ENCODE peak calls at places on chromosome 17, in eight cellular contexts. W is breast epithelium, U is HCT116, A is K562, B is H1, X is stomach, K is transverse colon, J is GM23338. M is an unnamed sample.

GRCh38 chr17:10172241-10172741 is 26.1 kb downstream of the GAS7 start:
- DNase-seq in W (no peak), B (no peak), A (no peak), U (no peak), K (no peak), X (no peak), J (no peak), M (no peak)

GRCh38 chr17:73211745-73212144 is 18.9 kb downstream of the COG1 start:
- DNase-seq in J (no peak), B (no peak), U (no peak), X (no peak), W (peak; percentile 16), A (no peak), K (no peak), M (no peak)

GRCh38 chr17:65978881-65979280 is 213.1 kb downstream of the CEP112 start:
- DNase-seq in X (no peak), K (no peak), A (no peak), U (no peak), J (no peak), W (no peak), B (no peak), M (no peak)

GRCh38 chr17:35257080-35257701 is 14.3 kb downstream of the SLFN5 start:
- DNase-seq in A (no peak), X (peak; percentile 89), W (peak; percentile 66), B (no peak), J (peak; percentile 6), U (peak; percentile 59), K (peak; percentile 59), M (peak; percentile 95)

GRCh38 chr17:36827056-36827455 is 110.2 kb upstream of the LHX1 start:
- DNase-seq in X (no peak), U (no peak), K (no peak), B (no peak), J (peak; percentile 51), W (no peak), A (no peak), M (no peak)

GRCh38 chr17:71202449-71202848 is 918.4 kb upstream of the SOX9 start:
- DNase-seq in X (no peak), B (no peak), A (no peak), J (no peak), K (no peak), U (no peak), W (no peak), M (no peak)

GRCh38 chr17:47967607-47968252 is 3.2 kb upstream of the CDK5RAP3 start:
- DNase-seq in W (no peak), B (no peak), A (no peak), J (no peak), X (peak; percentile 58), K (peak; percentile 60), U (peak; percentile 53), M (no peak)

GRCh38 chr17:82396601-82397435 is 21.3 kb upstream of the HEXD start:
- DNase-seq in B (no peak), X (no peak), A (no peak), U (no peak), J (no peak), K (no peak), W (no peak), M (no peak)

GRCh38 chr17:13113821-13114525 is 96.1 kb upstream of the ELAC2 start:
- DNase-seq in U (no peak), A (no peak), J (no peak), X (no peak), B (no peak), K (no peak), W (no peak), M (no peak)

GRCh38 chr17:48520631-48521045 is 10.2 kb downstream of the HOXB1 start:
- DNase-seq in U (no peak), X (no peak), K (no peak), B (no peak), W (no peak), A (no peak), J (peak; percentile 88), M (no peak)

GRCh38 chr17:2925011-2925410 is 128.8 kb downstream of the RAP1GAP2 start:
- DNase-seq in U (no peak), K (no peak), W (no peak), X (no peak), B (no peak), J (no peak), A (no peak), M (no peak)

GRCh38 chr17:31275126-31275525 is 21.9 kb downstream of the OMG start:
- DNase-seq in W (no peak), J (no peak), U (no peak), A (no peak), X (no peak), B (no peak), K (no peak), M (no peak)

GRCh38 chr17:79082311-79083190 is 7.9 kb downstream of the ENGASE start:
- DNase-seq in J (peak; percentile 78), W (no peak), K (peak; percentile 55), B (peak; percentile 91), A (peak; percentile 84), U (peak; percentile 22), X (peak; percentile 63), M (peak; percentile 30)

GRCh38 chr17:28982191-28982793 is 23.5 kb downstream of the SEZ6 start:
- DNase-seq in B (no peak), J (no peak), A (no peak), W (peak; percentile 28), K (peak; percentile 16), X (no peak), U (no peak), M (peak; percentile 75)
- TF ChIP-seq POLR2AphosphoS5 in B (no peak), J (no peak), A (no peak), W (peak; percentile 43), K (no peak), X (peak; percentile 42), U (no peak), M (peak; percentile 71)

DNA sequence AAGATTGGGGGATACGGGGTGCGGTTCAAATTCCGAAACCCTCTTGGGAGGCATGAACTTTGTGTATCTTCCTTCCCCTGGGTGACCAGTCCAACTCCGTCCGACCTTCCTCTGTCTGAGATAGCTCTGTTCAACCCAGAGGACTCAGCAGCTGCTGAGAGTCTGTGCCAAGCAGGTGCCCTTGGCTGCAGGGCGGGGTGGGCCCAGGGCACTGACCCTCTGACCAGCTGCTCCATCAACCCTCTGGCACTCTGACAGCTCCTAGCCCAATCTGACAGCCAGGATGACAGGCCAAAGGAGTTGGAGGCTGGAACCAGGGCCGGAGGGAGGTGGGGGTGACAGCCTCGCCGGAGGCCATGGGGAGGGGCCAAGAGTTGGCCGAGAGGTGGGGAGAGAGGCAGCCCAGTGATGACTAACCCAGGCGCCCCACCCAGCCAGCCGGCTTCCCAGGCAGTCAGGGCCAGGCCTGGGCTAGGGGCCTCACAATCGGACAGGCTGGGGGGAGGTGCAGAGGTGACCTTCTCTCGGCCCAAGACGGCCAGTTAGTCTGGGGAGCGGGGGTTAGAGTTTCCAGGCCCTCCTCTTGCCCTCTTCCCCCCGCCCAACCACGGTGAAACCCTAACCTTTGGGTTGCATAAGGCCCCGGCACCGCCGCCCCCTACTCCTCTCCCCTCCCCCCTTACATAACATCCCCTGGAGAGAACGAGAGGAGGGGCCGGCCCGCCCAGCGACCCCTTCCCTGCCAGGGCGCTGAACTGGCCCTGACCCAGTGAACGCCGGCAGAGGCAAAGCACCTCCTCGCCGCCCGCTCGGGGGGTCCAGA is 5.0 kb upstream of the TLCD2 start:
- DNase-seq in A (peak; percentile 64), X (peak; percentile 84), J (peak; percentile 74), U (peak; percentile 45), K (peak; percentile 91), W (peak; percentile 77), B (peak; percentile 67), M (peak; percentile 83)
- TF ChIP-seq POLR2AphosphoS5 in A (peak; percentile 52), X (peak; percentile 87), J (no peak), U (peak; percentile 45), K (peak; percentile 85), W (no peak), B (no peak), M (peak; percentile 89)

DNA sequence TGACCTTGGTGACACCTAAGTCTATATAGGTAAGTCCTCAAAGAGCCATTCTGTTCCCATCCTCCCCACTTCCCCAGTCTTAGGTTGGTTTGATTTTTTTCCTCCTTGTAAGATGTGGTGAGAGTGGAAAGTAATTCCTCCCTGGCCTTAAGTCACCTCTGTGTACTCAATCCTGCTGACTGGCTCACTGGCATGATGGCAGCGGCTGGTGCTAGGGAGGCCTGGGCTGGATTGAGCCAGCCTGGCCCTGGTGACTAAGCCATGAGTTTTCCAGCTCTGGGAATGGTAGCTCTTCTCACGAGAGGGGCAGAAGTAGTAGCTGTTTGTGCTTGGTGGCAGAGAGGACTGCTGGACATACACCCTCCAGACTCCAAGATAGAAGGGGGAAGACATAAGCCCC is 2.5 kb downstream of the ARL4D start:
- DNase-seq in J (no peak), B (no peak), X (peak; percentile 51), W (no peak), A (no peak), K (no peak), U (no peak), M (peak; percentile 27)
- TF ChIP-seq POLR2AphosphoS5 in J (no peak), B (no peak), X (peak; percentile 51), W (no peak), A (no peak), K (no peak), U (no peak), M (no peak)

GRCh38 chr17:77403854-77404253 is 263.1 kb downstream of the SEC14L1 start:
- DNase-seq in K (no peak), W (no peak), A (no peak), B (no peak), U (no peak), X (no peak), J (no peak), M (no peak)

GRCh38 chr17:77408284-77408683 is 267.5 kb downstream of the SEC14L1 start:
- DNase-seq in W (no peak), U (no peak), J (no peak), B (no peak), K (peak; percentile 37), A (no peak), X (no peak), M (no peak)

GRCh38 chr17:77407321-77408277 is 266.8 kb downstream of the SEC14L1 start:
- DNase-seq in J (no peak), X (no peak), W (no peak), B (no peak), U (no peak), K (peak; percentile 33), A (no peak), M (no peak)

GRCh38 chr17:77404812-77405581 is 264.2 kb downstream of the SEC14L1 start:
- DNase-seq in X (peak; percentile 56), W (no peak), K (peak; percentile 75), A (no peak), U (no peak), B (no peak), J (no peak), M (peak; percentile 82)

DNA sequence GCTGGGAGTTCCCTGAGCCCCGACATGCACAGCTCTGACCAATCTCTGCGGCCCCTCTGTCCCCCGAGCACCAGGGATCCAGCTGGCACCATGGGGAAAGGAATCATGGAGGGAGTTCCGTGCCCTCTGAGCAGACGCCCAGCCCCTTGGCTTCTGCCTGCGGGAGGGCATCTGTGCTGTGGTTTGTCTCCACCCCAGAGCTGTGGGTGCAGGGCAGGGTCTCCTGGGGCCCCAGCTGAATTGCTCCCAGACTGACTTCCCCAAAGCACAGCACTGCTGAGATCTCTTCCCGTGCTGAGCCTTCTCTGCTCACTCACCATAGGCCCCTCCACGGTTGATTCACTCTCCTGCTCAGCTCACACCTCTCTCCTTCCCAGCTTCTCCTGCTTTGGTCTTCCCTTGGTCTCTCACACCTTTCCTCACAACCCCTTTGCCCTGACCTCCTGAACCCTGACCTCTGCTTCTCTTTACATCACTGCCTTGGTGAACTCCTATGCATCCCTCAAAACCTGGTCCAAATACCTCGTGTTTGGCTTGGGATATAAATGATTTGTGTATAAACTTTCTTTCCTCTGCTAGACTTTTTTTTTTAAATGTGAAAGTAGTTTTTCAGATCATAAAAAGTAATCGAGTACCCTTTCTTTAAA is 265.2 kb downstream of the SEC14L1 start:
- DNase-seq in A (no peak), J (no peak), W (no peak), B (no peak), X (no peak), U (no peak), K (no peak), M (no peak)
- TF ChIP-seq POLR2AphosphoS5 in A (no peak), J (no peak), W (no peak), B (no peak), X (no peak), U (no peak), K (no peak), M (no peak)